ENCODE peak calls at places on chromosomes 1 and 21, in ten cellular contexts. One of them, this sample, is unnamed.
A peak's percentile ranks its signal among the peaks of the same experiment; 100 is the strongest.

GRCh38 chr1:25196830-25197229 is 35.5 kb downstream of the SYF2 start:
- DNase-seq in substantia nigra: no peak
- DNase-seq in DMS79: no peak
- DNase-seq in HS-5: no peak
- DNase-seq in stimulated activated CD4-positive, alpha-beta T cell treated with anti-CD3 and anti-CD28 coated beads, TNF-alpha, amount 100 ng/mL, for 1 hour: no peak
- DNase-seq in activated T-cell treated with anti-CD3 and anti-CD28 coated beads, Interleukin-2, amount 50 U/mL, for 4 hours: no peak
- DNase-seq in RKO: no peak
- DNase-seq in heart right ventricle: no peak
- DNase-seq in psoas muscle: no peak
- DNase-seq in iris pigment epithelial cell: no peak
- DNase-seq in this sample: no peak

GRCh38 chr1:53959664-53960250 is 13.6 kb downstream of the LRRC42 start:
- DNase-seq in substantia nigra: no peak
- DNase-seq in DMS79: no peak
- DNase-seq in HS-5: no peak
- DNase-seq in stimulated activated CD4-positive, alpha-beta T cell treated with anti-CD3 and anti-CD28 coated beads, TNF-alpha, amount 100 ng/mL, for 1 hour: no peak
- DNase-seq in activated T-cell treated with anti-CD3 and anti-CD28 coated beads, Interleukin-2, amount 50 U/mL, for 4 hours: no peak
- DNase-seq in RKO: peak; percentile 65
- DNase-seq in heart right ventricle: no peak
- DNase-seq in psoas muscle: no peak
- DNase-seq in iris pigment epithelial cell: no peak
- DNase-seq in this sample: no peak

GRCh38 chr1:108828074-108828961 is 28.6 kb downstream of the AKNAD1 start:
- DNase-seq in substantia nigra: peak; percentile 70
- DNase-seq in DMS79: no peak
- DNase-seq in HS-5: no peak
- DNase-seq in stimulated activated CD4-positive, alpha-beta T cell treated with anti-CD3 and anti-CD28 coated beads, TNF-alpha, amount 100 ng/mL, for 1 hour: peak; percentile 37
- DNase-seq in activated T-cell treated with anti-CD3 and anti-CD28 coated beads, Interleukin-2, amount 50 U/mL, for 4 hours: peak; percentile 70
- DNase-seq in RKO: peak; percentile 78
- DNase-seq in heart right ventricle: peak; percentile 73
- DNase-seq in psoas muscle: peak; percentile 83
- DNase-seq in iris pigment epithelial cell: peak; percentile 68
- DNase-seq in this sample: peak; percentile 89

GRCh38 chr1:71717186-71717585 is 565.2 kb downstream of the NEGR1 start:
- DNase-seq in substantia nigra: no peak
- DNase-seq in DMS79: no peak
- DNase-seq in HS-5: no peak
- DNase-seq in stimulated activated CD4-positive, alpha-beta T cell treated with anti-CD3 and anti-CD28 coated beads, TNF-alpha, amount 100 ng/mL, for 1 hour: no peak
- DNase-seq in activated T-cell treated with anti-CD3 and anti-CD28 coated beads, Interleukin-2, amount 50 U/mL, for 4 hours: no peak
- DNase-seq in RKO: no peak
- DNase-seq in heart right ventricle: no peak
- DNase-seq in psoas muscle: no peak
- DNase-seq in iris pigment epithelial cell: no peak
- DNase-seq in this sample: no peak

GRCh38 chr1:44283524-44284173 is 70.4 kb downstream of the DMAP1 start:
- DNase-seq in substantia nigra: no peak
- DNase-seq in DMS79: peak; percentile 67
- DNase-seq in HS-5: no peak
- DNase-seq in stimulated activated CD4-positive, alpha-beta T cell treated with anti-CD3 and anti-CD28 coated beads, TNF-alpha, amount 100 ng/mL, for 1 hour: no peak
- DNase-seq in activated T-cell treated with anti-CD3 and anti-CD28 coated beads, Interleukin-2, amount 50 U/mL, for 4 hours: no peak
- DNase-seq in RKO: no peak
- DNase-seq in heart right ventricle: no peak
- DNase-seq in psoas muscle: no peak
- DNase-seq in iris pigment epithelial cell: no peak
- DNase-seq in this sample: no peak

GRCh38 chr21:43343095-43343991 is 83.6 kb downstream of the SIK1 start:
- DNase-seq in substantia nigra: no peak
- DNase-seq in DMS79: no peak
- DNase-seq in HS-5: no peak
- DNase-seq in stimulated activated CD4-positive, alpha-beta T cell treated with anti-CD3 and anti-CD28 coated beads, TNF-alpha, amount 100 ng/mL, for 1 hour: no peak
- DNase-seq in activated T-cell treated with anti-CD3 and anti-CD28 coated beads, Interleukin-2, amount 50 U/mL, for 4 hours: no peak
- DNase-seq in RKO: no peak
- DNase-seq in heart right ventricle: no peak
- DNase-seq in psoas muscle: no peak
- DNase-seq in iris pigment epithelial cell: no peak
- DNase-seq in this sample: no peak

GRCh38 chr1:156053770-156054499 is at the start of gene UBQLN4:
- DNase-seq in substantia nigra: peak; percentile 64
- DNase-seq in DMS79: peak; percentile 63
- DNase-seq in HS-5: no peak
- DNase-seq in stimulated activated CD4-positive, alpha-beta T cell treated with anti-CD3 and anti-CD28 coated beads, TNF-alpha, amount 100 ng/mL, for 1 hour: peak; percentile 68
- DNase-seq in activated T-cell treated with anti-CD3 and anti-CD28 coated beads, Interleukin-2, amount 50 U/mL, for 4 hours: peak; percentile 83
- DNase-seq in RKO: peak; percentile 84
- DNase-seq in heart right ventricle: peak; percentile 89
- DNase-seq in psoas muscle: peak; percentile 88
- DNase-seq in iris pigment epithelial cell: peak; percentile 85
- DNase-seq in this sample: peak; percentile 92

GRCh38 chr1:31152181-31152768 is 86.8 kb upstream of the PUM1 start:
- DNase-seq in substantia nigra: no peak
- DNase-seq in DMS79: no peak
- DNase-seq in HS-5: peak; percentile 84
- DNase-seq in stimulated activated CD4-positive, alpha-beta T cell treated with anti-CD3 and anti-CD28 coated beads, TNF-alpha, amount 100 ng/mL, for 1 hour: no peak
- DNase-seq in activated T-cell treated with anti-CD3 and anti-CD28 coated beads, Interleukin-2, amount 50 U/mL, for 4 hours: no peak
- DNase-seq in RKO: peak; percentile 67
- DNase-seq in heart right ventricle: no peak
- DNase-seq in psoas muscle: no peak
- DNase-seq in iris pigment epithelial cell: peak; percentile 92
- DNase-seq in this sample: no peak

GRCh38 chr1:168428063-168428731 is 115.6 kb downstream of the XCL2 start:
- DNase-seq in substantia nigra: no peak
- DNase-seq in DMS79: no peak
- DNase-seq in HS-5: no peak
- DNase-seq in stimulated activated CD4-positive, alpha-beta T cell treated with anti-CD3 and anti-CD28 coated beads, TNF-alpha, amount 100 ng/mL, for 1 hour: no peak
- DNase-seq in activated T-cell treated with anti-CD3 and anti-CD28 coated beads, Interleukin-2, amount 50 U/mL, for 4 hours: no peak
- DNase-seq in RKO: no peak
- DNase-seq in heart right ventricle: peak; percentile 39
- DNase-seq in psoas muscle: peak; percentile 31
- DNase-seq in iris pigment epithelial cell: peak; percentile 20
- DNase-seq in this sample: peak; percentile 66

GRCh38 chr1:2322593-2323295 is 68.6 kb downstream of the MORN1 start:
- DNase-seq in substantia nigra: no peak
- DNase-seq in DMS79: no peak
- DNase-seq in HS-5: no peak
- DNase-seq in stimulated activated CD4-positive, alpha-beta T cell treated with anti-CD3 and anti-CD28 coated beads, TNF-alpha, amount 100 ng/mL, for 1 hour: no peak
- DNase-seq in activated T-cell treated with anti-CD3 and anti-CD28 coated beads, Interleukin-2, amount 50 U/mL, for 4 hours: no peak
- DNase-seq in RKO: no peak
- DNase-seq in heart right ventricle: no peak
- DNase-seq in psoas muscle: peak; percentile 59
- DNase-seq in iris pigment epithelial cell: no peak
- DNase-seq in this sample: peak; percentile 85

GRCh38 chr1:51897699-51898031 is 19.1 kb upstream of the NRDC start:
- DNase-seq in substantia nigra: no peak
- DNase-seq in DMS79: no peak
- DNase-seq in HS-5: peak; percentile 96
- DNase-seq in stimulated activated CD4-positive, alpha-beta T cell treated with anti-CD3 and anti-CD28 coated beads, TNF-alpha, amount 100 ng/mL, for 1 hour: no peak
- DNase-seq in activated T-cell treated with anti-CD3 and anti-CD28 coated beads, Interleukin-2, amount 50 U/mL, for 4 hours: no peak
- DNase-seq in RKO: peak; percentile 91
- DNase-seq in heart right ventricle: no peak
- DNase-seq in psoas muscle: no peak
- DNase-seq in iris pigment epithelial cell: peak; percentile 90
- DNase-seq in this sample: no peak

GRCh38 chr1:205662135-205662725 is 18.1 kb downstream of the SLC45A3 start:
- DNase-seq in substantia nigra: no peak
- DNase-seq in DMS79: no peak
- DNase-seq in HS-5: no peak
- DNase-seq in stimulated activated CD4-positive, alpha-beta T cell treated with anti-CD3 and anti-CD28 coated beads, TNF-alpha, amount 100 ng/mL, for 1 hour: no peak
- DNase-seq in activated T-cell treated with anti-CD3 and anti-CD28 coated beads, Interleukin-2, amount 50 U/mL, for 4 hours: no peak
- DNase-seq in RKO: no peak
- DNase-seq in heart right ventricle: no peak
- DNase-seq in psoas muscle: no peak
- DNase-seq in iris pigment epithelial cell: no peak
- DNase-seq in this sample: peak; percentile 21

This sample was measured in right cardiac atrium.